ENCODE peak calls at places on chromosome 11, in ten cellular contexts. M, C, I, Y, S, O, T, W, K and J are unnamed samples.

GRCh38 chr11:61021661-61022212 is 50.3 kb downstream of the CD6 start:
- DNase-seq in I (no peak), S (no peak), Y (no peak), T (no peak), C (peak), W (peak), O (no peak), K (no peak), M (no peak), J (peak)

GRCh38 chr11:123405123-123405592 is 24.9 kb upstream of the GRAMD1B start:
- DNase-seq in K (peak), O (no peak), T (no peak), Y (no peak), S (no peak), C (no peak), M (no peak), I (no peak), W (no peak), J (no peak)

GRCh38 chr11:115984228-115984627 is 480.0 kb upstream of the CADM1 start:
- DNase-seq in I (no peak), C (no peak), W (no peak), M (no peak), O (no peak), T (no peak), K (no peak), Y (no peak), S (no peak), J (no peak)

GRCh38 chr11:105148241-105148640 is 8.7 kb upstream of the CARD18 start:
- DNase-seq in T (no peak), K (no peak), M (no peak), C (no peak), I (no peak), S (no peak), W (no peak), O (no peak), Y (peak), J (no peak)

GRCh38 chr11:61173456-61173855 is 12.2 kb upstream of the VPS37C start:
- DNase-seq in K (no peak), O (no peak), T (no peak), I (no peak), W (no peak), M (no peak), S (no peak), Y (peak), C (no peak), J (no peak)

GRCh38 chr11:2586793-2587131 is 113.0 kb downstream of the KCNQ1OT1 start:
- DNase-seq in S (no peak), T (no peak), M (no peak), O (no peak), C (no peak), K (peak), W (peak), I (no peak), Y (no peak), J (no peak)

GRCh38 chr11:67118059-67118766 is 850 bp upstream of the KDM2A start:
- DNase-seq in I (no peak), W (peak), O (peak), Y (no peak), T (no peak), K (peak), S (no peak), M (no peak), C (no peak), J (peak)

GRCh38 chr11:13030857-13031256 is 21.7 kb downstream of the RASSF10 start:
- DNase-seq in O (peak), S (no peak), T (no peak), M (no peak), K (peak), C (no peak), I (no peak), Y (no peak), W (no peak), J (no peak)

GRCh38 chr11:74532496-74533246 is 39.1 kb upstream of the LIPT2 start:
- DNase-seq in W (no peak), K (no peak), C (no peak), Y (no peak), O (peak), I (no peak), S (no peak), M (no peak), T (no peak), J (no peak)

GRCh38 chr11:57458410-57459111 is 1.8 kb upstream of the RTN4RL2 start:
- DNase-seq in I (no peak), W (peak), O (no peak), M (no peak), S (no peak), Y (peak), T (no peak), C (no peak), K (peak), J (peak)

GRCh38 chr11:18394928-18395734 is 768 bp downstream of the LDHA start:
- DNase-seq in K (no peak), C (no peak), I (no peak), T (no peak), O (no peak), Y (peak), S (no peak), W (no peak), M (no peak), J (peak)

GRCh38 chr11:115623021-115623451 is 118.8 kb upstream of the CADM1 start:
- DNase-seq in K (peak), C (no peak), O (peak), M (peak), Y (peak), S (no peak), W (no peak), T (no peak), I (no peak), J (no peak)

GRCh38 chr11:133536198-133536597 is 3.9 kb upstream of the OPCML start:
- DNase-seq in W (no peak), T (no peak), I (no peak), K (no peak), C (no peak), O (no peak), S (no peak), M (no peak), Y (no peak), J (no peak)

GRCh38 chr11:69636512-69636866 is 4.5 kb upstream of the CCND1 start:
- DNase-seq in S (no peak), M (peak), W (no peak), O (no peak), Y (peak), I (no peak), K (peak), C (no peak), T (no peak), J (no peak)

GRCh38 chr11:32962016-32962415 is 53.7 kb upstream of the DEPDC7 start:
- DNase-seq in Y (peak), T (no peak), S (no peak), C (no peak), W (no peak), M (no peak), O (no peak), K (no peak), I (no peak), J (no peak)